ENCODE peak calls at places on chromosome 1, in eight cellular contexts. One of them, this sample, is unnamed.

GRCh38 chr1:150268342-150268705 is 492 bp downstream of the APH1A start:
- DNase-seq in uterus: no peak
- DNase-seq in epithelial cell of esophagus: peak
- DNase-seq in fibroblast of mammary gland: peak
- DNase-seq in Peyer's patch: peak
- DNase-seq in tibial artery: peak
- DNase-seq in gastrocnemius medialis: peak
- DNase-seq in osteoblast: peak
- DNase-seq in this sample: peak

GRCh38 chr1:101376121-101377095 is 139.6 kb downstream of the S1PR1 start:
- DNase-seq in uterus: no peak
- DNase-seq in tibial artery: no peak
- DNase-seq in epithelial cell of esophagus: no peak
- DNase-seq in fibroblast of mammary gland: no peak
- DNase-seq in osteoblast: no peak
- DNase-seq in Peyer's patch: no peak
- DNase-seq in gastrocnemius medialis: no peak
- DNase-seq in this sample: no peak

GRCh38 chr1:179021873-179022272 is 3.8 kb upstream of the FAM20B start:
- DNase-seq in gastrocnemius medialis: no peak
- DNase-seq in osteoblast: peak
- DNase-seq in epithelial cell of esophagus: peak
- DNase-seq in uterus: no peak
- DNase-seq in Peyer's patch: no peak
- DNase-seq in fibroblast of mammary gland: peak
- DNase-seq in tibial artery: peak
- DNase-seq in this sample: no peak

GRCh38 chr1:205536759-205537361 is 32.4 kb downstream of the CDK18 start:
- DNase-seq in gastrocnemius medialis: no peak
- DNase-seq in fibroblast of mammary gland: no peak
- DNase-seq in tibial artery: no peak
- DNase-seq in osteoblast: peak
- DNase-seq in uterus: peak
- DNase-seq in epithelial cell of esophagus: no peak
- DNase-seq in Peyer's patch: peak
- DNase-seq in this sample: no peak

GRCh38 chr1:49465486-49466185 is 558.1 kb downstream of the AGBL4 start:
- DNase-seq in gastrocnemius medialis: no peak
- DNase-seq in tibial artery: no peak
- DNase-seq in epithelial cell of esophagus: peak
- DNase-seq in fibroblast of mammary gland: no peak
- DNase-seq in osteoblast: no peak
- DNase-seq in uterus: no peak
- DNase-seq in Peyer's patch: no peak
- DNase-seq in this sample: no peak

GRCh38 chr1:101178688-101179491 is 57.9 kb upstream of the S1PR1 start:
- DNase-seq in uterus: no peak
- DNase-seq in fibroblast of mammary gland: no peak
- DNase-seq in gastrocnemius medialis: no peak
- DNase-seq in tibial artery: no peak
- DNase-seq in epithelial cell of esophagus: no peak
- DNase-seq in Peyer's patch: no peak
- DNase-seq in osteoblast: no peak
- DNase-seq in this sample: no peak

GRCh38 chr1:25657786-25658760 is 41.5 kb downstream of the MAN1C1 start:
- DNase-seq in tibial artery: no peak
- DNase-seq in osteoblast: no peak
- DNase-seq in epithelial cell of esophagus: no peak
- DNase-seq in fibroblast of mammary gland: no peak
- DNase-seq in gastrocnemius medialis: no peak
- DNase-seq in Peyer's patch: no peak
- DNase-seq in uterus: peak
- DNase-seq in this sample: no peak

GRCh38 chr1:11514366-11514765 is 35.4 kb downstream of the DISP3 start:
- DNase-seq in osteoblast: no peak
- DNase-seq in epithelial cell of esophagus: no peak
- DNase-seq in Peyer's patch: no peak
- DNase-seq in fibroblast of mammary gland: no peak
- DNase-seq in gastrocnemius medialis: no peak
- DNase-seq in tibial artery: no peak
- DNase-seq in uterus: no peak
- DNase-seq in this sample: no peak

GRCh38 chr1:50724626-50725286 is 235.3 kb downstream of the FAF1 start:
- DNase-seq in osteoblast: no peak
- DNase-seq in epithelial cell of esophagus: no peak
- DNase-seq in gastrocnemius medialis: no peak
- DNase-seq in fibroblast of mammary gland: no peak
- DNase-seq in Peyer's patch: no peak
- DNase-seq in tibial artery: no peak
- DNase-seq in uterus: no peak
- DNase-seq in this sample: no peak

GRCh38 chr1:21294266-21295058 is 4.2 kb upstream of the ECE1 start:
- DNase-seq in uterus: no peak
- DNase-seq in tibial artery: no peak
- DNase-seq in gastrocnemius medialis: no peak
- DNase-seq in fibroblast of mammary gland: no peak
- DNase-seq in Peyer's patch: no peak
- DNase-seq in osteoblast: no peak
- DNase-seq in epithelial cell of esophagus: no peak
- DNase-seq in this sample: no peak

GRCh38 chr1:167454304-167454928 is 63.9 kb downstream of the CD247 start:
- DNase-seq in osteoblast: no peak
- DNase-seq in tibial artery: no peak
- DNase-seq in fibroblast of mammary gland: no peak
- DNase-seq in gastrocnemius medialis: no peak
- DNase-seq in epithelial cell of esophagus: no peak
- DNase-seq in uterus: no peak
- DNase-seq in Peyer's patch: no peak
- DNase-seq in this sample: no peak

GRCh38 chr1:244665771-244666217 is 12.9 kb downstream of the DESI2 start:
- DNase-seq in fibroblast of mammary gland: peak
- DNase-seq in osteoblast: no peak
- DNase-seq in epithelial cell of esophagus: no peak
- DNase-seq in uterus: no peak
- DNase-seq in gastrocnemius medialis: no peak
- DNase-seq in tibial artery: no peak
- DNase-seq in Peyer's patch: no peak
- DNase-seq in this sample: no peak

GRCh38 chr1:87204441-87204840 is 124.2 kb upstream of the LMO4 start:
- DNase-seq in epithelial cell of esophagus: no peak
- DNase-seq in tibial artery: no peak
- DNase-seq in fibroblast of mammary gland: no peak
- DNase-seq in gastrocnemius medialis: no peak
- DNase-seq in Peyer's patch: no peak
- DNase-seq in osteoblast: no peak
- DNase-seq in uterus: no peak
- DNase-seq in this sample: no peak

GRCh38 chr1:32201011-32201855 is 838 bp downstream of the CCDC28B start:
- DNase-seq in Peyer's patch: peak
- DNase-seq in osteoblast: peak
- DNase-seq in tibial artery: peak
- DNase-seq in gastrocnemius medialis: no peak
- DNase-seq in epithelial cell of esophagus: peak
- DNase-seq in fibroblast of mammary gland: peak
- DNase-seq in uterus: peak
- DNase-seq in this sample: peak

DNA sequence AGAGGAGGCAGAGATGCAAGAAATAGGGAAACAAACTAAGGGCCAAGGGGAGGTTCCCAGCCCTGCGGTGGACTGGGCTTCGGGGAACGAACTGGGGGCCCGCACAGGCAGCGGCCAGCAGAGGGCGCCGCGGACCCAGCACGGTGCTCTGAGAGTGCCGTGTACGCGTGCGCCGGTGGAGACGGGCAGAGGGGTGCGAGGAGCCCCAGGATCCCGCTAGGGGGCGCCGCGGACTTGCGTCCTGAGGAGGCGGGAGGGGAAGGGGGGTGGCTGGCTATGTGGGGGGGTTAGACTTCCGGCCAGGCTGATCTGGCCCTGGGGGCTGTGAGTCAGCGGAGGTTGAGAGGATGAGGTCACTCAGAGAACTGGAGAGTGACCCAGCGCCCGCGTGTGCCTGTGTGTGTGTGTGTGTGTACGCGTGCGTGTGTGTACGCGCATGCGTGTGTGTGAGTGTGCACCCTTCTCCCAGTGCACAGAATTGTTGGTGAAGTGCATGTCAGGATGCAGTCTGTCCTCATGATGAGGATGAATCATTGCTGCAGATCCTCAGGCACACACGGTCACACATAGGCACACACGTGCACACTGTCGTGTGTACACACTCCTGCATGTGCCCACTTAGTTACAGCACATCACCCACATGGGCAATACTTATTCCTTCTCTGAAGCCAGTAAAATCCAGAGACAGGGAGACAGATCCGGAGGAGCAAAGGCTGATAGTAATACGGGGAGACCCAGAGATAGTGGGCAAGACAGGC is 17.0 kb downstream of the NES start:
- DNase-seq in osteoblast: peak
- DNase-seq in epithelial cell of esophagus: peak
- DNase-seq in Peyer's patch: peak
- DNase-seq in uterus: peak
- DNase-seq in fibroblast of mammary gland: peak
- DNase-seq in gastrocnemius medialis: peak
- DNase-seq in tibial artery: peak
- DNase-seq in this sample: peak
- H3K4me3 ChIP-seq in osteoblast: peak
- H3K4me3 ChIP-seq in epithelial cell of esophagus: peak
- H3K4me3 ChIP-seq in Peyer's patch: peak
- H3K4me3 ChIP-seq in uterus: no peak
- H3K4me3 ChIP-seq in fibroblast of mammary gland: no peak
- H3K4me3 ChIP-seq in gastrocnemius medialis: peak
- H3K4me3 ChIP-seq in tibial artery: peak
- H3K4me3 ChIP-seq in this sample: no peak

GRCh38 chr1:14777516-14778506 is 179.3 kb downstream of the KAZN start:
- DNase-seq in epithelial cell of esophagus: no peak
- DNase-seq in Peyer's patch: no peak
- DNase-seq in osteoblast: no peak
- DNase-seq in uterus: no peak
- DNase-seq in fibroblast of mammary gland: no peak
- DNase-seq in tibial artery: no peak
- DNase-seq in gastrocnemius medialis: no peak
- DNase-seq in this sample: no peak
- H3K4me3 ChIP-seq in epithelial cell of esophagus: no peak
- H3K4me3 ChIP-seq in Peyer's patch: no peak
- H3K4me3 ChIP-seq in osteoblast: no peak
- H3K4me3 ChIP-seq in uterus: no peak
- H3K4me3 ChIP-seq in fibroblast of mammary gland: no peak
- H3K4me3 ChIP-seq in tibial artery: no peak
- H3K4me3 ChIP-seq in gastrocnemius medialis: no peak
- H3K4me3 ChIP-seq in this sample: no peak

GRCh38 chr1:218349365-218350021 is 4.4 kb downstream of the TGFB2 start:
- DNase-seq in Peyer's patch: no peak
- DNase-seq in uterus: no peak
- DNase-seq in fibroblast of mammary gland: no peak
- DNase-seq in osteoblast: no peak
- DNase-seq in gastrocnemius medialis: no peak
- DNase-seq in epithelial cell of esophagus: no peak
- DNase-seq in tibial artery: no peak
- DNase-seq in this sample: no peak

GRCh38 chr1:218350909-218351616 is 5.9 kb downstream of the TGFB2 start:
- DNase-seq in uterus: no peak
- DNase-seq in gastrocnemius medialis: no peak
- DNase-seq in osteoblast: no peak
- DNase-seq in tibial artery: no peak
- DNase-seq in Peyer's patch: no peak
- DNase-seq in epithelial cell of esophagus: no peak
- DNase-seq in fibroblast of mammary gland: no peak
- DNase-seq in this sample: no peak

GRCh38 chr1:218353656-218354055 is 8.5 kb downstream of the TGFB2 start:
- DNase-seq in gastrocnemius medialis: no peak
- DNase-seq in uterus: no peak
- DNase-seq in epithelial cell of esophagus: no peak
- DNase-seq in Peyer's patch: no peak
- DNase-seq in osteoblast: no peak
- DNase-seq in fibroblast of mammary gland: no peak
- DNase-seq in tibial artery: no peak
- DNase-seq in this sample: no peak

GRCh38 chr1:218350022-218350525 is 4.9 kb downstream of the TGFB2 start:
- DNase-seq in tibial artery: no peak
- DNase-seq in epithelial cell of esophagus: no peak
- DNase-seq in osteoblast: no peak
- DNase-seq in fibroblast of mammary gland: no peak
- DNase-seq in uterus: no peak
- DNase-seq in Peyer's patch: no peak
- DNase-seq in gastrocnemius medialis: no peak
- DNase-seq in this sample: no peak

DNA sequence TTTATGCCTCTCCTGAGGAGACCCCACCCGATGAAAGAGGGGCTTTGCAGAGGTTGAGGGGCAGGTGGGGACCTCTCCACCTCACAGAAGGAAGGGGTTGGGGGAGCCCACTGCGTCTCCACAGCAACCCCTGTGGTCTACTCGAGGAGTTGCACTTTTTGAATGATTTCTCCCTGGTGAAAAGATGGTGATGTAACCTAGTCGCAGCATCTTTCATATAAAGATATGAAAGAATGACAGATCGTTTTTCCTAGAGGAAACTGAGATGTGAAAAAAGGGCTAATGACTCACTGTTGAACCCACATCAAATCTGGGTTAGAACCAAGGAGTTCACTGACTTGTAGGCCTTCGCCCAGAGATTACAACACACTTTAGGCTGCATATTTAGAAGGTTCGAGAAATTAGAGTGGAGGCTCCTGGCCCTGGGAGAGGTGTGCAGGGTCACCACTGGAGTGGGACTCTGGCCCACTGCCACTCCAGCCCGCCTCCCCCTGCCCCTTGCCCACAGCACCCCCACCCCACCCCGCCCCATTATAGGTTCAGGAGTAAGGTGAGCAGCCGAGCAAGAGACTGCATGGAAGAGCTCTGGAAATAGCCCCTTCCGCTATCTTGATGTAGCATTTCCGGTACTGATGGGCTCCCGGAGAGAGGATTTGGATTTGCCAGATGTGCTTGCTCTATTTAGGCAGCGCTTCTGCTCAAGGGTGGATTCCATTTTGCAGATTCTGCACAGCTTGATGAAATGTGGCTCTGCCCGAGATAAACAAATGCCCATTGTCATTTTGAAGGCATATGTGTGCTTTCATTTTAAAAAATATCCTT is 6.7 kb downstream of the TGFB2 start:
- DNase-seq in uterus: peak
- DNase-seq in Peyer's patch: no peak
- DNase-seq in tibial artery: peak
- DNase-seq in gastrocnemius medialis: no peak
- DNase-seq in epithelial cell of esophagus: peak
- DNase-seq in fibroblast of mammary gland: peak
- DNase-seq in osteoblast: peak
- DNase-seq in this sample: peak
- H3K4me3 ChIP-seq in uterus: peak
- H3K4me3 ChIP-seq in Peyer's patch: peak
- H3K4me3 ChIP-seq in tibial artery: peak
- H3K4me3 ChIP-seq in gastrocnemius medialis: peak
- H3K4me3 ChIP-seq in epithelial cell of esophagus: no peak
- H3K4me3 ChIP-seq in fibroblast of mammary gland: peak
- H3K4me3 ChIP-seq in osteoblast: peak
- H3K4me3 ChIP-seq in this sample: no peak

DNA sequence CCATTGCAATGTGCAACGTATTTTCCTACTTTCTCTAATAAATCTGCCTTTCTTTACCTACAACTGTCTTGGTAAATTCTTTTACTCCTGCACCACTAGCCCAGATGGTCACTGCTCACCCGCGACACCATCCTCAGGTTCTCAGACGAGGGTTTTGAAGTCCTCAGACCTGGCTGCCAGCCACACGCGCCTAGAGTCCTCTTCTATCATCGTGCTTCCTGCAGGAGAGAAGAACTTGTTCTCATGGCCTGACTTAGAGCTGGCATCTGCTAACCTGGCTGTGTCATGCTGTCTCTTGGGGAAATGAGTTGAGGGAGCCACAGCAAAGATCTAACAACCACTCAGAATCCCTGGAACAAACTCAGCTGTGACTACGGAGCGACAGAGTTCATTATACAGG is 30.3 kb upstream of the PGBD5 start:
- DNase-seq in gastrocnemius medialis: no peak
- DNase-seq in uterus: no peak
- DNase-seq in osteoblast: no peak
- DNase-seq in epithelial cell of esophagus: no peak
- DNase-seq in tibial artery: no peak
- DNase-seq in Peyer's patch: no peak
- DNase-seq in fibroblast of mammary gland: no peak
- DNase-seq in this sample: no peak
- H3K4me3 ChIP-seq in gastrocnemius medialis: no peak
- H3K4me3 ChIP-seq in uterus: no peak
- H3K4me3 ChIP-seq in osteoblast: no peak
- H3K4me3 ChIP-seq in epithelial cell of esophagus: no peak
- H3K4me3 ChIP-seq in tibial artery: no peak
- H3K4me3 ChIP-seq in Peyer's patch: no peak
- H3K4me3 ChIP-seq in fibroblast of mammary gland: no peak
- H3K4me3 ChIP-seq in this sample: no peak

This sample was measured in H7.